ENCODE peak calls at places on chromosome 13, in four cellular contexts. I is astrocyte, M is adrenal gland, W is psoas muscle. H is an unnamed sample. For H3K9me3, the result is how much of the 10 kb centered on the place peaks cover.

GRCh38 chr13:90857921-90858320 is 489.6 kb upstream of the MIR17HG start:
- DNase-seq in I (no peak), M (no peak), W (no peak), H (no peak)

GRCh38 chr13:36395280-36395679 is 37.0 kb upstream of the CCNA1 start:
- DNase-seq in I (peak), M (no peak), W (no peak), H (peak)

GRCh38 chr13:98200211-98200878 is 23.3 kb upstream of the RNF113B start:
- DNase-seq in I (no peak), M (no peak), W (no peak), H (no peak)

GRCh38 chr13:86684402-86684801 is 885.2 kb upstream of the SLITRK6 start:
- DNase-seq in I (peak), M (no peak), W (no peak), H (no peak)

GRCh38 chr13:46749951-46750350 is 47.0 kb downstream of the ESD start:
- DNase-seq in I (peak), M (no peak), W (no peak), H (no peak)

GRCh38 chr13:105220063-105220462 is 1315.4 kb downstream of the EFNB2 start:
- DNase-seq in I (peak), M (no peak), W (no peak), H (no peak)

GRCh38 chr13:43270043-43270830 is 246.9 kb downstream of the DNAJC15 start:
- DNase-seq in I (peak), M (no peak), W (no peak), H (no peak)

GRCh38 chr13:27043013-27043412 is 128.6 kb downstream of the USP12 start:
- DNase-seq in I (peak), M (peak), W (no peak), H (peak)

GRCh38 chr13:98775844-98776598 is 23.5 kb upstream of the SLC15A1 start:
- DNase-seq in I (peak), M (no peak), W (no peak), H (peak)

GRCh38 chr13:101127741-101128353 is 288.5 kb downstream of the NALCN start:
- DNase-seq in I (peak), M (peak), W (no peak), H (peak)

GRCh38 chr13:71149498-71150363 is 717.3 kb downstream of the DACH1 start:
- DNase-seq in I (no peak), M (no peak), W (no peak), H (no peak)

GRCh38 chr13:27170521-27171243 is 929 bp downstream of the USP12 start:
- DNase-seq in I (no peak), M (peak), W (peak), H (no peak)

GRCh38 chr13:49410477-49410876 is 33.4 kb downstream of the CAB39L start:
- DNase-seq in I (no peak), M (no peak), W (no peak), H (no peak)

GRCh38 chr13:96982672-96983071 is 11.6 kb downstream of the OXGR1 start:
- DNase-seq in I (no peak), M (peak), W (no peak), H (no peak)

GRCh38 chr13:64305246-64305645 is 2889.6 kb upstream of the PCDH20 start:
- DNase-seq in I (peak), M (no peak), W (no peak), H (no peak)

GRCh38 chr13:93561553-93561952 is 334.9 kb downstream of the GPC6 start:
- DNase-seq in I (no peak), M (no peak), W (no peak), H (no peak)

GRCh38 chr13:87907202-87907601 is 236.0 kb downstream of the SLITRK5 start:
- DNase-seq in I (no peak), M (no peak), W (no peak), H (no peak)

GRCh38 chr13:80753951-80754350 is 413.0 kb upstream of the SPRY2 start:
- DNase-seq in I (no peak), M (no peak), W (no peak), H (no peak)

GRCh38 chr13:105276571-105276970 is 1258.9 kb downstream of the EFNB2 start:
- DNase-seq in I (no peak), M (no peak), W (no peak), H (no peak)

GRCh38 chr13:48975926-48976676 is 389 bp downstream of the FNDC3A start:
- DNase-seq in I (peak), M (peak), W (peak), H (peak)

GRCh38 chr13:73973156-73973555 is 161.0 kb downstream of the KLF12 start:
- DNase-seq in I (no peak), M (no peak), W (no peak), H (no peak)

GRCh38 chr13:36219883-36220282 is 5.5 kb upstream of the SOHLH2 start:
- DNase-seq in I (no peak), M (no peak), W (no peak), H (no peak)

GRCh38 chr13:67763984-67764383 is 533.8 kb upstream of the PCDH9 start:
- DNase-seq in I (no peak), M (no peak), W (no peak), H (no peak)

DNA sequence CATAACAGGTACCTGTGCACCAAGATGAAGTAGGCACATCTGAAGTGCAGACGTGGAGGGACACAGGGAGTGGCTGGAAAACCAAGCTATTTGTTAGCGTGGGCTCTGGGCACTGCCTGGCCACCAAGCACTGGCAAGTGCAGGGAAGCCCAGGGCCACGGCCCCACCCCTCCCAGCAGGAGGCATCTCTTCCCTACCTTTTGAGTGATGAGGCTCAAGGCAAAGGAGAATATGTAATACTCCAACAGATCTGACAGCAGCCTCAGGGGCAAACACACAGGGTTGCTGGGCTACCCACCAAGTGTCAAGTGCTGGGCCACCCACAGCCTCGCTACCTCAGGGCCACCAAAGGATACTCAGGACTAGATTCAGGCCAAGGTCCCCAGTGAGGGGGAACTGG is 11.6 kb downstream of the TUBA3C start:
- DNase-seq in I (no peak), M (no peak), W (no peak), H (no peak)
- H3K9me3 ChIP-seq in I (under half), M (under half), W (under half), H (under half)

GRCh38 chr13:52010890-52011689 is at the start of gene ATP7B:
- DNase-seq in I (no peak), M (no peak), W (no peak), H (no peak)

GRCh38 chr13:52011690-52012511 is at the start of gene ALG11:
- DNase-seq in I (peak), M (peak), W (peak), H (peak)

GRCh38 chr13:52009985-52010384 is 1.3 kb downstream of the ATP7B start:
- DNase-seq in I (no peak), M (no peak), W (no peak), H (no peak)

GRCh38 chr13:52016296-52016695 is 4.1 kb downstream of the ALG11 start:
- DNase-seq in I (no peak), M (no peak), W (no peak), H (no peak)

DNA sequence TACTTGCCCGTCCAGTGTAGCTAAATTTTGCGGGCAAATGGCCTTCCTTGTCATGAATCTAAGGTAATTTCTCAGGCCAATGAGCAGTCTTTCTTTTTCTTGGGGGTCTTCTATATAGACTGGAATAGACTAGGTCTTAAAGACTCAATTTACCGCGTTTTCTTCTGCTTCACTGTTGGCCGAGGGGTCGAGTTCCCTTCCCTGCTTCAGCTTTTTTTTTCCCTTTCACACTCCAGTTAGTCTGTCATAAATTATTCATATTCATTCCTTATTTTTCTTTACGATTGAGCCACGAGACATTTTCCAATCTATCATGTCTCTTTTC is 276 bp downstream of the ALG11 start:
- DNase-seq in I (no peak), M (no peak), W (no peak), H (no peak)
- H3K27ac ChIP-seq in I (peak), M (peak), W (peak), H (peak)

DNA sequence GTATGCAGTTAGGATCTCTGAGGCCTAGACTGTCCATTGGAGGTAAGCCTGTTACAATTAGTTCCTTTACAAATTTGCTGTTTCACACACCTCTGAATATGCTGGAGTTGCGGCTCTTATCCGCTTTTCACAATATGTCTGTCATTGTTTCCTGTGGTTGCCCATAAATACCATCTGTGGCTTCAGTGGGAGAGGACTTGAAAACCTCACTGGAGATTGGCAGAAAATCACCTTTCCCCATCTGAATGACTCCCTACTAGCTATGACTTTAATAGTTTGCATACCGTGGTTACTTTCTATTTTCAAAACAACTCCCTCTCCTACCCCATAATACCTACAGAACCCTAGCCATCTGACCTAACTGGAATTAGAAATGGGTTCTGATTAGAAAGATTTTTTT is 454.3 kb downstream of the PCDH17 start:
- DNase-seq in I (peak), M (no peak), W (no peak), H (no peak)
- H3K9me3 ChIP-seq in I (under half), M (under half), W (under half), H (under half)

GRCh38 chr13:112370311-112370710 is 5.8 kb upstream of the SPACA7 start:
- DNase-seq in I (no peak), M (no peak), W (no peak), H (no peak)
- H3K27ac ChIP-seq in I (no peak), M (no peak), W (no peak), H (no peak)

DNA sequence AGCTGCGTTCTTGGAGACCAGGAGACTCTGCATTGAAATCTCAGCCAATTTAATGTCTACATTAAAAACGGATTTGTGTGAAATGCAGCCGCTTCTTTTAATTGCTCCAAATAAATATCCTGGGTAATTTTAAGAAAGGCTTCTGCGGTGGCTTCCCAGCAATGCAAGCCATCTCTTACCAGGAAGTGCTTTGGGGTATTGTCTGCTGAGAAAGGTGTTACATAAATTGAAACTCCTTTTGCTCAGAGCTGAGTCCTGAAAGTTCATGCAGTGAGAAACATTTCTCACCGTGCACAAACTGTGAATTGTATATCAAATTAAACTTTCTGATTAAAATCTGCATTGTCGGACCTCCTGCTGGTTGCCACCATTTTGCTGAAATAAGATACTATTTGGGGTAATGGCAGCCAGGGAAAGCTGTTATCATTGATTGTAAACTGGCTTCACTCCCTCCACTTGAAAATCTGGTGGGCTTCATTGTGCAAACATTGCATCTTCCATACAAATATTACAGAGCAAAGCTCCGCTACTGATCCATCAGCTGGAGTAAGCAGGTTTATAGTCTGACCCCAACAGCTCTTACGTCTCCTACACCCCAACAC is 59.5 kb downstream of the ZIC5 start:
- DNase-seq in I (no peak), M (no peak), W (no peak), H (no peak)
- H3K9me3 ChIP-seq in I (under half), M (under half), W (under half), H (under half)

GRCh38 chr13:39148513-39148961 is 110.3 kb downstream of the NHLRC3 start:
- DNase-seq in I (peak), M (no peak), W (no peak), H (peak)
- H3K27ac ChIP-seq in I (no peak), M (no peak), W (no peak), H (no peak)

GRCh38 chr13:40876020-40876738 is 86.8 kb downstream of the SLC25A15 start:
- DNase-seq in I (no peak), M (no peak), W (no peak), H (no peak)

GRCh38 chr13:40878321-40878720 is 88.9 kb downstream of the SLC25A15 start:
- DNase-seq in I (peak), M (no peak), W (no peak), H (peak)

GRCh38 chr13:40874138-40874776 is 84.8 kb downstream of the SLC25A15 start:
- DNase-seq in I (no peak), M (no peak), W (no peak), H (peak)

GRCh38 chr13:40875048-40875447 is 85.6 kb downstream of the SLC25A15 start:
- DNase-seq in I (no peak), M (no peak), W (no peak), H (peak)

GRCh38 chr13:40875583-40875982 is 86.2 kb downstream of the SLC25A15 start:
- DNase-seq in I (no peak), M (no peak), W (no peak), H (no peak)
- H3K9me3 ChIP-seq in I (under half), M (under half), W (under half), H (under half)

GRCh38 chr13:89550842-89551422 is 1796.6 kb upstream of the MIR17HG start:
- DNase-seq in I (peak), M (no peak), W (no peak), H (peak)
- H3K27ac ChIP-seq in I (peak), M (no peak), W (no peak), H (peak)

DNA sequence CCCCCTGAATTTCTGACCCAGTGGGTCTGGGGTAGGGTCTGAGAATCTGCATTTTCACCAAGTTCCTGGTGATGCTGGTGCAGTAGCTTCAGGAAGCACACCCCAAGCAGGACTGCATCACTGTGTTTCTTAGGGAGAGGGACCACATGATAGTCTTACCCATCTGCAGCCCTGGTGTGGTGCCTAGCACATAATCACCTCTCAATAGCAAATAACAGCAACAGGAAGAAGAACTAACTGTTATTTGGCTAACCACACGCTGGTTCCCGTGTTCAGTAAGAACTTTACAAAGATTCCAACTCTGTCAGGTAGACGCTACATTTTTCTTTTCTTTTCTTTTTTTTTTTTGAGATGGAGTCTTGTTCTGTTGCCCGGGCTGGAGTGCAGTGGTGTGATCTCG is 41.9 kb upstream of the SPATA13 start:
- DNase-seq in I (no peak), M (no peak), W (no peak), H (no peak)
- H3K9me3 ChIP-seq in I (under half), M (under half), W (under half), H (under half)

H was measured in mammary epithelial cell.